ENCODE peak calls at places on chromosomes 4 and X, in four cellular contexts. X is right lobe of liver, A is adrenal gland, E is A549. T is an unnamed sample.

GRCh38 chr4:183289688-183290087 is 30.4 kb downstream of the CLDN22 start:
- DNase-seq in A (no peak), X (no peak), E (peak; percentile 32), T (no peak)

GRCh38 chr4:10172278-10173038 is 55.9 kb upstream of the WDR1 start:
- DNase-seq in A (no peak), X (no peak), E (no peak), T (no peak)

GRCh38 chrX:131273024-131273423 is 16.1 kb downstream of the IGSF1 start:
- DNase-seq in X (no peak), E (no peak), A (no peak), T (no peak)

GRCh38 chr4:39924014-39924413 is 53.7 kb downstream of the PDS5A start:
- DNase-seq in X (no peak), E (no peak), A (no peak), T (no peak)

GRCh38 chr4:187478292-187479205 is 517.0 kb upstream of the ZFP42 start:
- DNase-seq in A (no peak), E (peak; percentile 38), X (no peak), T (no peak)

GRCh38 chr4:26839534-26839951 is 21.1 kb upstream of the STIM2 start:
- DNase-seq in A (no peak), X (no peak), E (no peak), T (no peak)

GRCh38 chrX:86322913-86323312 is 174.7 kb downstream of the DACH2 start:
- DNase-seq in X (no peak), A (no peak), E (peak; percentile 27), T (no peak)

GRCh38 chrX:24668111-24668510 is 21.0 kb upstream of the PCYT1B start:
- DNase-seq in A (no peak), X (no peak), E (no peak), T (no peak)

GRCh38 chrX:49876750-49877149 is 2.5 kb upstream of the USP27X start:
- DNase-seq in E (peak; percentile 30), X (no peak), A (no peak), T (no peak)

GRCh38 chr4:66777097-66777496 is 768.2 kb downstream of the CENPC start:
- DNase-seq in E (no peak), A (no peak), X (no peak), T (no peak)

GRCh38 chrX:15500497-15500966 is at the start of gene BMX:
- DNase-seq in X (peak; percentile 52), E (no peak), A (no peak), T (no peak)

DNA sequence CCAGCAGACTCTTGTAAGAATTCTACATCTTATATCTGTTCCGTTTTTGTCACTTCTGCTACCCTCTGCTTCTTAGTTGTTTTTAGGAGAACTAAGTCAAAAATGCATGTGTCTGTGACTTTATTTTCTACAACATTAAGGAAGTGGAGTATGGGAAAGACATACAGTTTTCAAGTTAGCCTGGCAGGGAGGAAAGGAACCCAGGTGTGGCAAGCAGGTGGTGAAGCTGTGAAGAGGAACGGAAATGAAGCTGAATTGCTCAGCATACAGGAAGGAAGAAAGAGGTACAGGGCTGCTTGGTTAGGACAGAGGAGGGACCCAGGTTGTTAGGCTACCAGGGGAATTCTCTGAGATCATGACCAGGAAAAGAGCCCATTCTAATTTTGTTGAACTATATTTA is 9.4 kb downstream of the GPRIN3 start:
- DNase-seq in A (no peak), E (no peak), X (no peak), T (no peak)
- TF ChIP-seq POLR2A in A (no peak), E (no peak), X (no peak), T (no peak)

DNA sequence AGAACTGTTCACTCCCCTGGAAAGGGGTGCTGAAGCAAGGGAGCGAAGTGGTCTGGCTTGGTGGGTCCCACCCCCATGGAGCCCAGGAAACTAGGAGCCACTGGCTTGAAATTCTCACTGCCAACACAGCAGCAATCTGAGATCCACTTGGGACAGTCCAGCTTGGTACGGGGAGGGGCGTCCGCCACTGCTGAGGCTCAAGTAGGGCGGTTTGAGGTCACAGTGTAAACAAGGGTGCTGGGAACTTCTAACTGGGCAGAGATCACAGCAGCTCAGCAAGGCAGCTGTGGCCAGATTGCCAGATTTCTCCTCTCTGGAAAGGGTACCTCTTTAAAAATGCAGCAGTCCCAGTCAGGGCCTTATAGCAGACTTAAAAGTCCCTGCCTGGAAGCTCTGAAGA is 53.9 kb upstream of the GALNTL6 start:
- DNase-seq in A (no peak), X (no peak), E (no peak), T (no peak)
- H3K4me3 ChIP-seq in A (no peak overlapping the region), X (no peak overlapping the region), E (no peak overlapping the region), T (no peak overlapping the region)

GRCh38 chr4:103498161-103499070 is 221.4 kb downstream of the TACR3 start:
- DNase-seq in X (no peak), A (no peak), E (no peak), T (no peak)
- H3K27ac ChIP-seq in X (no peak overlapping the region), A (no peak overlapping the region), E (no peak overlapping the region), T (no peak overlapping the region)

GRCh38 chrX:373641-374471 is 12.9 kb downstream of the PPP2R3B start:
- DNase-seq in X (no peak), E (peak; percentile 50), A (no peak), T (no peak)
- TF ChIP-seq POLR2A in X (no peak), E (peak; percentile 17), A (no peak), T (no peak)

GRCh38 chrX:64977051-64977450 is 801 bp upstream of the ZC4H2 start:
- DNase-seq in A (no peak), E (no peak), X (no peak), T (no peak)
- H3K4me3 ChIP-seq in A (peak overlapping the region; percentile 71), E (no peak overlapping the region), X (no peak overlapping the region), T (no peak overlapping the region)

DNA sequence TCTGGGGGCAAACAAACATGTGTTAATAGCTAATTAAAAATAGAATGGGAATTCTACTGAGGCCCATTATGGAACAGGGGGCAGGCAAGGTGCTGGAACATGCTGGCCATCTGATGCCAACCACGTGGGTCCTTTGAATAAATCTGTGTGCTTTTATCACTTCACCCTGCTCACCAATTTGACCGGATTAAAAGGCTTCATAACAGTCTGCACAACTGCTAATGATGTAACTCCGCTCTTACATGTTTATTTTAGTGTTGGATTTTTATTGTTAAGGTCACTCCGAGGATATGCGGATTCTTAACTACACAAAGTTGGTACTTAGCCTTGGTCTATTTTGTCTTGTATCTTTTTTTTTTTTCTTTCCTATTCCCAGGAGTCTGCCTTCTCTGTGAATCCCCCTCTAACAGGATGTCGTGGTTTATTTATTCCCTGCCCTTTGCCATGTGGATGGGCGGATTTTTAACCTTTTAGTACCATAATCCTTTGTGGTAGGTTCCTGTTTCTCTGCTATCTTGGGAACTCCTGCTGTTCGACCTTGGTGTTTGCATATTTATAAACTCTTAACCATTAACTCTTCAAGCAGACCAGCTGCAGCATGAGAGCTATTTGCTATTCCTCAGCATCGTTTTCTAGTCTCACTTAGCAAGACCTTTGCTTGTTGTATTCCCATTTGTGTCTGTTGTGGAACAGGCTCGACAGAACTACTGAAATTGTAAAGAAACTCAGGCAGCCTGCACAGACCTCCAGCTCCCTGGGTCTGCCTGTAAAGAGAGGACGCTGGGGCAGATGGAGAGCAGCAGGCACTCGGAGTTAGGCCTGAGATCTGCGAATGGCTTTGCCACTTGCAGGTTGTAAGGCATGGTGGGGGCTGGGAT is 38.0 kb downstream of the TRIM2 start:
- DNase-seq in A (no peak), X (no peak), E (no peak), T (no peak)
- H3K27ac ChIP-seq in A (peak overlapping the region; percentile 39), X (no peak overlapping the region), E (no peak overlapping the region), T (no peak overlapping the region)

DNA sequence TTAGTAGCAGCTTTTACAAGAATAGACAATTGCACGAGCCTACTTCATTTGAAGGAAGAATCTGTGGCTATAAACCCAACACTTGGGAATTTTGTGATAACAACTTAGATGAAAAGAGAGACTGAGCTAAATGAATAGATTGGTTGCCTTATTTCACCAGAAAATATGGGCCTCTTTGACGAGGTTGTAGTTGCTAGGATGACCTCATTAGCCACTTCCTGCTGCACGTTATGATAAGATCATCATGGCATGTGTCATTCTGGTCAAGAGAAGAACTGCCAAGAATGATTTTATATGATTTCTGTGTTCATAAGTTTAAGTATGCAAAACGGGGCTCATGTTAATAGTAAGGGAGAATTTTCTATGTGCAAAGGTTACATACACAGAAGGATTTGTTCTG is 321.9 kb upstream of the GIMD1 start:
- DNase-seq in X (no peak), E (no peak), A (no peak), T (no peak)
- TF ChIP-seq POLR2A in X (no peak), E (no peak), A (no peak), T (no peak)

GRCh38 chr4:14023036-14023435 is 395.5 kb upstream of the BOD1L1 start:
- DNase-seq in X (no peak), E (peak; percentile 18), A (no peak), T (no peak)

GRCh38 chr4:14022428-14022827 is 394.9 kb upstream of the BOD1L1 start:
- DNase-seq in E (peak; percentile 5), X (no peak), A (no peak), T (no peak)

GRCh38 chr4:14023901-14024300 is 396.4 kb upstream of the BOD1L1 start:
- DNase-seq in A (no peak), E (no peak), X (no peak), T (no peak)

DNA sequence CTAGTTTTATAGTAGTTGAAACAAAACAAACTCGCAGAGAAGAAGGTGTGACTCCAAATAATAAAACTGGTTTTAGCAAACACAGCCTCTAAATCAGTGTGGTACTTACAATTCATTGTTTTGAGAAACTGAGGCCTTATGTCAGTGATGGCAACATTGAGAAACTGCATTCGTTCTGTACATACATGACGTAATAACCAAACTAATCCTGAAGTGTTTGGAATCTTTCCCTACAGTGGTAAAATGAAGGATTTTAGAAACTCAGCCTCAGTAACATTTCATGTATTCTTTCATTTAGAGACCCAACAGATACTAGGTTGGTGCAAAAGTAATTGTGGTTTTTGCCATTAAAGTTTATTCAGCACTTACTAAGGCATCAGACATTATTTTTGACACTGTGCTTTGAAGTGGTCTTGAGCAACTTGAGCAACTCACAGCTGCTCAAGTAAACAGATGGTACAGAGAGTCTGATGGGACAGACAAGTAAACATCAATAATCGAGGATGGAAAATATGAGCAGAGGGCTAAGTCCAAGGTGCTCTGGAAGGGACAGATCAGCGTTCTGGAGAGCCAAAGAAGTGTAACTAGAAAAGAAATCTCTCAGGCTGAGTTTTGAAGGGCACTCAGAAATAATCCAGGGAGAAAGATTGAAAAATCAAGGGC is 390.8 kb upstream of the BOD1L1 start:
- DNase-seq in X (no peak), A (no peak), E (no peak), T (no peak)
- H3K4me3 ChIP-seq in X (no peak overlapping the region), A (no peak overlapping the region), E (no peak overlapping the region), T (no peak overlapping the region)

T was measured in suprapubic skin.